ENCODE peak calls at places on chromosomes 6 and 20, in five cellular contexts. C is left ventricle myocardium inferior; D is transverse colon; R is effector memory CD4-positive, alpha-beta T cell; A is heart left ventricle. I is an unnamed sample. For H3K4me1 and H3K36me3, the result is how much of the 10 kb centered on the place peaks cover.

GRCh38 chr6:39430968-39431523 is 108.5 kb upstream of the KCNK16 start:
- DNase-seq in C (peak), R (no peak), A (peak), D (peak), I (no peak)

GRCh38 chr6:167337231-167337630 is 12.3 kb downstream of the TTLL2 start:
- DNase-seq in C (no peak), A (no peak), R (no peak), D (no peak), I (no peak)

GRCh38 chr6:115969207-115969929 is 91.3 kb downstream of the FRK start:
- DNase-seq in C (no peak), R (no peak), A (peak), D (no peak), I (no peak)

GRCh38 chr6:153511896-153512496 is 380.9 kb upstream of the RGS17 start:
- DNase-seq in A (no peak), D (no peak), R (no peak), C (no peak), I (no peak)

GRCh38 chr6:19934996-19935591 is 97.9 kb downstream of the ID4 start:
- DNase-seq in D (no peak), A (no peak), R (no peak), C (no peak), I (no peak)

GRCh38 chr6:13953061-13953705 is 28.4 kb downstream of the RNF182 start:
- DNase-seq in C (no peak), R (no peak), D (no peak), A (no peak), I (no peak)

GRCh38 chr6:130604869-130605401 is 222.3 kb upstream of the SMLR1 start:
- DNase-seq in D (no peak), R (no peak), A (no peak), C (no peak), I (no peak)

GRCh38 chr6:86502522-86502921 is 434.8 kb upstream of the HTR1E start:
- DNase-seq in D (no peak), A (no peak), R (no peak), C (no peak), I (no peak)

GRCh38 chr6:138787138-138787537 is 8.7 kb upstream of the ECT2L start:
- DNase-seq in A (no peak), R (no peak), D (no peak), C (no peak), I (no peak)

GRCh38 chr20:35621560-35621946 is 5.9 kb downstream of the SPAG4 start:
- DNase-seq in R (no peak), D (no peak), A (no peak), C (no peak), I (no peak)

GRCh38 chr20:2596673-2597279 is 55.7 kb upstream of the NOP56 start:
- DNase-seq in A (no peak), C (no peak), D (no peak), R (no peak), I (no peak)

GRCh38 chr6:26183237-26183580 is 96.0 kb downstream of the HFE start:
- DNase-seq in R (no peak), D (no peak), A (no peak), C (no peak), I (no peak)

GRCh38 chr6:92538296-92538695 is 881.1 kb downstream of the EPHA7 start:
- DNase-seq in R (no peak), D (no peak), A (no peak), C (no peak), I (no peak)

GRCh38 chr20:60062431-60063336 is 104.5 kb downstream of the CDH26 start:
- DNase-seq in D (no peak), A (no peak), R (no peak), C (no peak), I (no peak)

GRCh38 chr6:15622045-15622750 is 40.6 kb downstream of the DTNBP1 start:
- DNase-seq in D (no peak), A (no peak), C (no peak), R (no peak), I (no peak)

GRCh38 chr6:34237722-34238506 is 1.2 kb downstream of the HMGA1 start:
- DNase-seq in R (peak), D (peak), C (no peak), A (no peak), I (peak)

GRCh38 chr6:89925826-89926225 is 31.6 kb downstream of the GJA10 start:
- DNase-seq in D (no peak), A (no peak), C (no peak), R (no peak), I (no peak)

GRCh38 chr6:46044876-46045617 is 29.4 kb upstream of the CLIC5 start:
- DNase-seq in A (peak), R (no peak), D (no peak), C (peak), I (no peak)

GRCh38 chr6:26053929-26054658 is 33.1 kb upstream of the HFE start:
- DNase-seq in R (no peak), A (no peak), D (no peak), C (no peak), I (no peak)

GRCh38 chr6:114733596-114733995 is 390.8 kb upstream of the HS3ST5 start:
- DNase-seq in R (no peak), D (no peak), C (no peak), A (no peak), I (no peak)

GRCh38 chr6:145036848-145037567 is 698.3 kb downstream of the EPM2A start:
- DNase-seq in R (no peak), C (no peak), D (no peak), A (peak), I (no peak)

GRCh38 chr20:44052166-44052565 is 134.8 kb downstream of the JPH2 start:
- DNase-seq in R (no peak), A (no peak), D (no peak), C (no peak), I (no peak)

GRCh38 chr20:13464702-13465101 is 174.0 kb downstream of the TASP1 start:
- DNase-seq in D (no peak), A (no peak), C (no peak), R (no peak), I (no peak)

GRCh38 chr6:24931752-24932691 is 3.7 kb downstream of the RIPOR2 start:
- DNase-seq in C (no peak), A (no peak), R (no peak), D (no peak), I (no peak)

GRCh38 chr6:42068173-42068572 is 17.8 kb downstream of the TAF8 start:
- DNase-seq in D (no peak), C (no peak), R (no peak), A (peak), I (no peak)

GRCh38 chr6:116483616-116484015 is 22.4 kb downstream of the CALHM6 start:
- DNase-seq in R (no peak), C (no peak), D (no peak), A (no peak), I (no peak)

GRCh38 chr6:85490516-85491248 is 40.8 kb downstream of the NT5E start:
- DNase-seq in D (no peak), R (no peak), C (no peak), A (no peak), I (no peak)

GRCh38 chr6:142374965-142375733 is 73.3 kb downstream of the ADGRG6 start:
- DNase-seq in C (no peak), R (no peak), A (no peak), D (no peak), I (no peak)

GRCh38 chr6:21729431-21729830 is 135.9 kb downstream of the SOX4 start:
- DNase-seq in A (no peak), C (no peak), R (no peak), D (no peak), I (no peak)

GRCh38 chr20:48212806-48213509 is 427.7 kb upstream of the SULF2 start:
- DNase-seq in R (no peak), D (no peak), A (no peak), C (no peak), I (no peak)

GRCh38 chr20:48732081-48732829 is 95.5 kb downstream of the PREX1 start:
- DNase-seq in D (no peak), R (no peak), C (no peak), A (no peak), I (no peak)

GRCh38 chr6:156413156-156413555 is 364.0 kb upstream of the ARID1B start:
- DNase-seq in R (no peak), D (no peak), C (no peak), A (no peak), I (no peak)

GRCh38 chr6:30691208-30691872 is 556 bp upstream of the NRM start:
- DNase-seq in C (no peak), A (no peak), D (no peak), R (no peak), I (no peak)

GRCh38 chr6:16539086-16539931 is 222.0 kb downstream of the ATXN1 start:
- DNase-seq in D (no peak), R (no peak), C (no peak), A (no peak), I (no peak)

GRCh38 chr20:48667889-48668413 is 159.8 kb downstream of the PREX1 start:
- DNase-seq in C (no peak), A (no peak), R (no peak), D (no peak), I (no peak)

GRCh38 chr6:2481307-2481706 is 235.9 kb upstream of the GMDS start:
- DNase-seq in D (no peak), C (no peak), A (no peak), R (no peak), I (no peak)

GRCh38 chr6:7124114-7124513 is 16.4 kb downstream of the RREB1 start:
- DNase-seq in D (no peak), R (no peak), A (no peak), C (no peak), I (no peak)

GRCh38 chr6:15301179-15302006 is 55.5 kb downstream of the JARID2 start:
- DNase-seq in C (no peak), R (no peak), A (no peak), D (no peak), I (no peak)

GRCh38 chr6:4776967-4777925 is 1.0 kb downstream of the CDYL start:
- DNase-seq in A (no peak), R (no peak), C (no peak), D (peak), I (peak)

GRCh38 chr20:24353135-24353694 is 116.2 kb upstream of the SYNDIG1 start:
- DNase-seq in C (no peak), R (no peak), A (no peak), D (no peak), I (no peak)
- H3K27ac ChIP-seq in C (no peak), R (no peak), A (no peak), D (no peak), I (no peak)

GRCh38 chr20:34385464-34385863 is 22.4 kb downstream of the ITCH start:
- DNase-seq in A (no peak), R (no peak), C (no peak), D (no peak), I (no peak)

GRCh38 chr20:34388000-34388399 is 24.9 kb downstream of the ITCH start:
- DNase-seq in R (no peak), D (no peak), C (no peak), A (no peak), I (no peak)

GRCh38 chr20:34389206-34389953 is 26.3 kb downstream of the ITCH start:
- DNase-seq in C (no peak), A (no peak), D (no peak), R (no peak), I (no peak)

GRCh38 chr20:34388678-34389077 is 25.6 kb downstream of the ITCH start:
- DNase-seq in A (no peak), R (no peak), C (no peak), D (no peak), I (no peak)

GRCh38 chr20:34390769-34391447 is 27.8 kb downstream of the ITCH start:
- DNase-seq in C (no peak), D (peak), R (no peak), A (no peak), I (peak)
- H3K4me1 ChIP-seq in C (under half), D (under half), R (under half), A (under half), I (under half)

GRCh38 chr6:43674921-43675320 is 12.7 kb downstream of the MRPS18A start:
- DNase-seq in A (no peak), R (no peak), D (no peak), C (no peak), I (no peak)
- H3K36me3 ChIP-seq in A (half or more), R (half or more), D (under half), C (half or more), I (half or more)

GRCh38 chr6:128357391-128358110 is 162.8 kb downstream of the PTPRK start:
- DNase-seq in D (no peak), C (no peak), A (no peak), R (no peak), I (no peak)
- H3K27ac ChIP-seq in D (no peak), C (peak), A (peak), R (no peak), I (no peak)

DNA sequence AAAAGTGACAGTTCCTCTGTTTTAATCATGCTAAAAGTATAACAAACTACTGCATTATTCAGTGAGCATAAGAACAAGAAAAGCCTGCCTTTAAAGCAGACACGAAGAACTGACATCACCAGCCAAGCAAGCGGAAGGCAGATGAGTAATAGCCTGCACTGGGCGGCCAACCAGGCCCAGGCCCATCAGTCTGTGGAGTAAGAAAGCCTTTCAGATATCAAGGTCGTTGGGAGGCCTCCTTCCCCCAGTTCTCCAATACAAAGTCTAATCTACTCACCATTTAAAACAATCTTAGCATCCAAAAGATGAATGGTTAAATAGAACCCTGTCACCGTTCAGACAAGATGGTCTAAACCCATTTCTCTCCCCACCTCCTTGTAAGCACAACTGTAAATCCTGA is 68.2 kb downstream of the ZHX3 start:
- DNase-seq in D (peak), A (peak), R (no peak), C (peak), I (no peak)
- H3K4me1 ChIP-seq in D (under half), A (half or more), R (under half), C (half or more), I (under half)

I was measured in CD8-positive, alpha-beta T cell.